ENCODE peak calls at places on chromosomes 1 and 21, in eight cellular contexts. I, C, V, K, Q, B, F and R are unnamed samples.
A peak's percentile ranks its signal among the peaks of the same experiment; 100 is the strongest.

GRCh38 chr1:38686306-38687255 is 173.0 kb downstream of the RRAGC start:
- DNase-seq in Q (no peak), B (no peak), V (no peak), F (no peak), I (no peak), C (no peak), K (no peak), R (no peak)

GRCh38 chr1:199799116-199799515 is 228.4 kb upstream of the NR5A2 start:
- DNase-seq in I (no peak), V (no peak), F (no peak), K (no peak), C (peak; percentile 40), B (no peak), Q (no peak), R (no peak)

GRCh38 chr1:212557739-212558664 is 50.6 kb upstream of the ATF3 start:
- DNase-seq in Q (peak; percentile 70), I (peak; percentile 8), F (no peak), V (peak; percentile 15), C (peak; percentile 55), B (no peak), K (peak; percentile 58), R (no peak)

GRCh38 chr1:114728553-114728952 is 12.0 kb upstream of the NRAS start:
- DNase-seq in I (no peak), C (no peak), K (no peak), F (no peak), Q (no peak), V (no peak), B (no peak), R (no peak)

GRCh38 chr21:30434033-30434631 is 4.1 kb downstream of the KRTAP13-4 start:
- DNase-seq in F (no peak), V (no peak), K (no peak), Q (no peak), C (peak; percentile 56), B (peak; percentile 0), I (no peak), R (no peak)

GRCh38 chr1:28796321-28797213 is 15.4 kb upstream of the OPRD1 start:
- DNase-seq in Q (no peak), K (no peak), B (no peak), C (peak; percentile 43), V (no peak), I (no peak), F (no peak), R (no peak)

GRCh38 chr21:28308516-28308915 is 684.2 kb downstream of the LTN1 start:
- DNase-seq in C (no peak), B (no peak), F (no peak), Q (no peak), V (peak; percentile 38), I (peak; percentile 82), K (no peak), R (no peak)

GRCh38 chr1:1758692-1759455 is 19.4 kb downstream of the NADK start:
- DNase-seq in F (no peak), V (no peak), K (no peak), Q (peak; percentile 72), I (no peak), B (no peak), C (no peak), R (no peak)

GRCh38 chr1:110185181-110185580 is 24.9 kb upstream of the KCNC4 start:
- DNase-seq in F (no peak), C (no peak), I (no peak), V (no peak), Q (peak; percentile 30), K (no peak), B (no peak), R (no peak)

GRCh38 chr1:3215198-3216045 is 146.4 kb downstream of the PRDM16 start:
- DNase-seq in F (no peak), B (no peak), I (no peak), K (no peak), Q (no peak), C (no peak), V (no peak), R (no peak)

GRCh38 chr1:16246961-16247360 is 10.0 kb upstream of the CPLANE2 start:
- DNase-seq in F (no peak), B (no peak), I (no peak), K (no peak), Q (no peak), C (no peak), V (no peak), R (no peak)

GRCh38 chr1:145999321-146000024 is 3.1 kb upstream of the TXNIP start:
- DNase-seq in I (no peak), K (peak; percentile 61), F (no peak), V (no peak), C (no peak), Q (no peak), B (no peak), R (peak; percentile 50)

GRCh38 chr1:184866991-184867788 is 107.1 kb downstream of the NIBAN1 start:
- DNase-seq in Q (no peak), K (no peak), B (no peak), C (no peak), I (peak; percentile 96), V (peak; percentile 100), F (peak; percentile 81), R (peak; percentile 72)

GRCh38 chr1:243432136-243432535 is 176.3 kb downstream of the SDCCAG8 start:
- DNase-seq in F (no peak), C (no peak), I (no peak), Q (no peak), V (no peak), K (no peak), B (no peak), R (no peak)

GRCh38 chr1:108199781-108200626 is at the start of gene SLC25A24:
- DNase-seq in V (peak; percentile 60), F (peak; percentile 27), K (peak; percentile 72), C (peak; percentile 86), Q (peak; percentile 88), B (no peak), I (peak; percentile 67), R (peak; percentile 34)

GRCh38 chr1:228343211-228343661 is 63.4 kb downstream of the TRIM11 start:
- DNase-seq in V (no peak), K (peak; percentile 14), Q (no peak), C (no peak), I (no peak), F (no peak), B (no peak), R (no peak)

GRCh38 chr1:230073371-230074035 is 6.5 kb downstream of the GALNT2 start:
- DNase-seq in I (peak; percentile 91), B (no peak), C (no peak), V (peak; percentile 68), F (peak; percentile 33), K (no peak), Q (no peak), R (no peak)

GRCh38 chr1:161738627-161739287 is 10.8 kb upstream of the DUSP12 start:
- DNase-seq in Q (peak; percentile 31), B (no peak), K (peak; percentile 36), F (peak; percentile 55), V (peak; percentile 59), C (peak; percentile 74), I (peak; percentile 88), R (peak; percentile 68)

DNA sequence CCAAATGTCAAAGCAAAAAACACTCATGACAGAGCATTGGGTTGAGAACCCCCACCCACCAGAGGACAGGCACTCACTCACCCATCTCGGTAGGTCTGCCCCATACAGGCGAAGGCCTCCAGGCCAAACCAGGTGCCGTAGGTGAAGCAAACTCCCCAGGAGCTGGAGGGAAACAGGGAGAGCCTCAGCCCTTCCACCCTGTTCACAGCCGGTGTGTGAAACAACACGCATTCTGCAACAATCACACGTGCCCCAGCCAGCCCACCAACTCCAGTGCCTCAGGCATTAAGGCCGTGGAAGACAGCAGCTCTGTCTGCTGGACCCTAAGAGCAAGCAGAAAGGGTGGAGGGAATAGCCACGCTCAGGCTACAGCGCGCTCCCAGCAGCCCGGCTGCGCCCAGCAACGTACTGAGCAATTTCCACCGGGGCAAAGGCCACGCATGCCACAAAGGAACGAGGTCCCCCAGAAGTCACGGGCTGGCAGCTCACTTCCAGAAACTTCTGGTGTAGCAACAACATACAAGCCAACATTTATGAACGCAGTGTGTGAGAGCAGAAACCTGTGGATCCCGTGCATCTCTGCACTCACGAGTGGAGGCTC is 11.4 kb upstream of the SPATC1L start:
- DNase-seq in K (no peak), Q (no peak), B (no peak), V (no peak), I (no peak), C (no peak), F (no peak), R (no peak)
- H3K27ac ChIP-seq in K (no peak overlapping the region), Q (no peak overlapping the region), B (no peak overlapping the region), V (no peak overlapping the region), I (no peak overlapping the region), C (no peak overlapping the region), F (no peak overlapping the region), R (no peak overlapping the region)

DNA sequence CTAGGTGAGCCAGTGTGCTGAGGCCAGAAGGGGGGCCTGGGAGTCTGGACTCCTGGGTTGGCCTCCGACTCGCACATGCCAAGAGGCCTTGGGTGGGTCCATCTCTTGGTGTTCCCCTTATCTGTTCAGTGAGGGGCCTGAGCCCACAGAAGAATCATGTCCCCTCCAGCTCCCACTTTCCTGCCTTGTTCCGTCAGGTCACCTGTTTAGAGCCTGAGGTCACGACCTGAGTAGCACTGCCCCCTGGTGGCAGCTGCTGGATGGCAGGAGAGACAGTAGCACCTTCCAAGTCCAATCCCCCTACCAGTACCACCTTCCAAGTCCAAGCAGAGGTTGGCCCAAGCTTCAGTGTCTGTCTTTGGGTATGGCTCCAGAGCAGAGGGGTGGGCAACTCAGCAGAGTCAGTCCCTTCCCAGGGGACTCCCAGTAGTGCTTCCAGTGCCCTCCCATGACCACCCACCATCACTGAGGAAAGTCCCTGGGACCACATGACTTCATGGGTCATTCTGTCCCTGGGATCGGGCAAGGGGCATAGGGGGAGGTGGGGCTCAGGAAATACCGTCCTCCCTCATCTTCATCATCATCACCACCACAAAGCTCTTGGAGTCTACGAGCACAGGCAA is 241.7 kb downstream of the TRABD2B start:
- DNase-seq in Q (no peak), K (no peak), C (peak; percentile 60), F (no peak), I (no peak), B (peak; percentile 20), V (no peak), R (no peak)
- TF ChIP-seq CTCF in Q (no peak), K (peak; percentile 13), C (peak; percentile 77), F (peak; percentile 21), I (no peak), B (peak; percentile 81), V (peak; percentile 5), R (peak; percentile 26)

GRCh38 chr1:31931241-31932225 is 6.6 kb downstream of the PTP4A2 start:
- DNase-seq in F (no peak), C (no peak), K (no peak), V (peak; percentile 62), B (no peak), Q (no peak), I (peak; percentile 67), R (no peak)
- H3K4me3 ChIP-seq in F (no peak overlapping the region), C (no peak overlapping the region), K (no peak overlapping the region), V (no peak overlapping the region), B (no peak overlapping the region), Q (no peak overlapping the region), I (no peak overlapping the region), R (no peak overlapping the region)

DNA sequence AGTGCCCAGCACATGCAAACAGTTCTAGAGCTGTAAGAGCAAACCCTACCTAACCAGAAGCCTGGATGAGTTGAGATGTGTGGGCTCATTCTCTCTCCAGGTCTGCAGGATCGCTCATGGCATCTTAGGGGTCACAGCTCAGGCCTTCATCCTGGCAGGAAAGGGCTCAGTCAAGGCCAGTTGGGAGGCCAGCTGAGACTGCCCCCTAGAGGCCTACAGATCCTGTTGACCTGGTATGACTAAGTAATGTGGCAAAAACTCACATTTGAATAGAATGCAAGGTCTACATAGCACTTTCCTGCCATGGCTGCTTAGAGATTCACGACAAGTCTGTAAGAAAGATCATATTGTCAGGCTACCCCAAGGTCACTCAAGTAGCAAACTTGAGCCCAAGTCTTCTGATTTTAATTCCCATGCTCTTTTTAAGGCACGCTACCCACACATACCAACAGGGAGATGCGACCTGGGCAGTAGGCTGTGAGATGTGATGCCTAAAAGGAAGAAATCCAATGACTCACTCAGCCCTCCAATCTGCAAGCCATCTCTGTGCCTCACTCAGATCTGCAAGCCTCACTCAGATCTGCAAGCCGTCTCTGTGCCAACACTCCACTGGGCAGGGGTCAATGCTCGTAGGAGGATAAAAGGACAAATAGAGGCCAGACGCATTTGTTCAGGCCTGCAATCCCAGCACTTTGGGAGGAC is 5.1 kb upstream of the CAPN8 start:
- DNase-seq in C (peak; percentile 69), B (no peak), F (no peak), V (peak; percentile 20), I (peak; percentile 51), Q (no peak), K (no peak), R (no peak)
- H3K27ac ChIP-seq in C (no peak overlapping the region), B (no peak overlapping the region), F (no peak overlapping the region), V (no peak overlapping the region), I (no peak overlapping the region), Q (no peak overlapping the region), K (no peak overlapping the region), R (no peak overlapping the region)